ENCODE peak calls at places on chromosomes 2 and 18, in four cellular contexts. J is K562, W is H1, M is HepG2. P is an unnamed sample.

GRCh38 chr2:25098558-25099486 is 56.9 kb downstream of the EFR3B start:
- DNase-seq in J (no peak), W (no peak), M (no peak), P (no peak)

GRCh38 chr2:105397959-105398521 is 811 bp downstream of the FHL2 start:
- DNase-seq in J (no peak), W (no peak), M (no peak), P (no peak)

GRCh38 chr2:205177505-205177904 is 504.8 kb upstream of the NRP2 start:
- DNase-seq in J (no peak), W (no peak), M (no peak), P (no peak)

GRCh38 chr2:20577495-20578235 is 73.2 kb downstream of the HS1BP3 start:
- DNase-seq in J (no peak), W (no peak), M (no peak), P (no peak)

GRCh38 chr18:7677424-7677823 is 110.3 kb downstream of the PTPRM start:
- DNase-seq in J (no peak), W (no peak), M (no peak), P (no peak)

GRCh38 chr2:214557884-214558283 is 147.0 kb downstream of the VWC2L start:
- DNase-seq in J (no peak), W (no peak), M (no peak), P (no peak)

GRCh38 chr2:32572737-32573136 is 55.1 kb upstream of the TTC27 start:
- DNase-seq in J (no peak), W (no peak), M (no peak), P (no peak)

GRCh38 chr18:69365658-69366057 is 35.0 kb upstream of the DOK6 start:
- DNase-seq in J (no peak), W (no peak), M (no peak), P (peak)

GRCh38 chr2:3703741-3704355 is 473 bp downstream of the DCDC2C start:
- DNase-seq in J (no peak), W (no peak), M (no peak), P (no peak)

GRCh38 chr2:61862085-61862484 is 8.2 kb upstream of the FAM161A start:
- DNase-seq in J (no peak), W (no peak), M (no peak), P (no peak)

GRCh38 chr2:64934530-64934929 is 54.7 kb upstream of the SLC1A4 start:
- DNase-seq in J (no peak), W (no peak), M (no peak), P (no peak)

GRCh38 chr2:188986839-188987238 is 12.7 kb downstream of the COL3A1 start:
- DNase-seq in J (no peak), W (no peak), M (no peak), P (no peak)

GRCh38 chr2:24912986-24913385 is 7.1 kb downstream of the ADCY3 start:
- DNase-seq in J (no peak), W (no peak), M (no peak), P (peak)

GRCh38 chr2:18387479-18388206 is 172.8 kb downstream of the RDH14 start:
- DNase-seq in J (peak), W (peak), M (peak), P (peak)

GRCh38 chr2:37656512-37657423 is 14.7 kb downstream of the CDC42EP3 start:
- DNase-seq in J (no peak), W (peak), M (no peak), P (no peak)

GRCh38 chr2:105329197-105329554 is 359 bp downstream of the TGFBRAP1 start:
- DNase-seq in J (no peak), W (no peak), M (peak), P (no peak)

GRCh38 chr2:114937366-114937930 is 495.0 kb downstream of the DPP10 start:
- DNase-seq in J (no peak), W (no peak), M (no peak), P (no peak)

GRCh38 chr18:39274535-39274934 is 1708.9 kb upstream of the CELF4 start:
- DNase-seq in J (no peak), W (no peak), M (no peak), P (no peak)
- TF ChIP-seq JUN in J (no peak), W (no peak), M (no peak), P (no peak)

DNA sequence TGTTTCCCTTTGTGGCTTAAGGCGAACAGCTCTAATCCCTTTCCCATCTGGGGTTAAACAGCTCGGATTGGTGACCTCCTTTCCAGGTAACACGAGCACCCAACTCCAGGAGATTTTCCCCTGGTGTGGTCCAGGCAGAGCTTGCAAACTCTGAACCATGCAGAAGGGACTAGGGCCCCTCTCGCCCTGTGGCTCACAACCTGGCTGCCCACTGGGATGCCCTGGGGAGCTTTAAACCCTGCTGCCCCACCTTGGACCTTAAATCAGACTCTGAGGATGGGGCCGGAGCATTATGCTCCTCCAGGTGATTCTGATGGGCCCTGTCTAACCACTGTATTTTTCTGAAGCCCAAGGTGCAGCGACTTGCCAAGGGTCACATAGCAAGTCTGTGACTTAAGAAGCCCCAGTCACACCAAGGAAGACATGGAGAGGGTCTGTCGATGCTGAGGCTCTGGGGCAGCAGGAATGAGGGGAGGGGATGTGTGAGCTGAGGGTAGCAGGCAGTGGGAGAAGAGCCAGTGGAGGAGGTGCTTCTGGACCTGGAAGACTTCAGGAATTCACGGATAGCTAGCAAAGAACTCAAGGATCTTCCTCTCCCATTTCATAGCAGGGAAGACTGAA is 5.9 kb downstream of the ARID5A start:
- DNase-seq in J (no peak), W (no peak), M (no peak), P (no peak)
- TF ChIP-seq ATF3 in J (no peak), W (no peak), M (no peak), P (no peak)

GRCh38 chr18:32315881-32316280 is 126.0 kb downstream of the MEP1B start:
- DNase-seq in J (no peak), W (no peak), M (no peak), P (no peak)
- TF ChIP-seq SP1 in J (no peak), W (no peak), M (no peak), P (no peak)

GRCh38 chr2:178397002-178397605 is 53.9 kb downstream of the PRKRA start:
- DNase-seq in J (peak), W (no peak), M (peak), P (no peak)
- TF ChIP-seq JUN in J (no peak), W (no peak), M (no peak), P (no peak)

DNA sequence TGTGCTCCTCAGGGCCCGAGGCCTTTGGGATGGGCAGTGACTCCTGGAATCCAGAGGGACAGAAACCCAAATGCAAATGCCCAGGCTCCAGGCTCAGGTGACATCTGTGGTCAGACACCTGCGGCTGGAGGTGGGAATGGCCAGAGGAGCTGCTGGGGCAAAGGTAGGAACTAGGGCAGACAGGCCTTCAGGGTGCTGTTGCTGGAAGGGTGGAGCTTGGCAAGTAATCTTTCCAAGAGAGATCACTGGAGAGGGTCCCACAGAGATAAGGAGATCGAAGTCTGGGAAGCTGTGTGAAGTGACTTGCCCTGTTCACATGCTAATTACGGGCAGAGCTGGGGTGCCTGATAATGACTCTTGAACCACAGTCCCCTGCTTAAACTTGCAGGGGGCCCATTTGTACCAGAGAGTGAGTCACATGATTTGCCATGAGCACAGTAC is 82.4 kb downstream of the ACAA2 start:
- DNase-seq in J (no peak), W (no peak), M (no peak), P (no peak)
- TF ChIP-seq ATF3 in J (no peak), W (no peak), M (no peak), P (no peak)

GRCh38 chr2:43764086-43764710 is 9.6 kb upstream of the DYNC2LI1 start:
- DNase-seq in J (no peak), W (no peak), M (no peak), P (no peak)

GRCh38 chr2:43754180-43754579 is 19.7 kb upstream of the DYNC2LI1 start:
- DNase-seq in J (no peak), W (no peak), M (no peak), P (no peak)

GRCh38 chr2:43762286-43762685 is 11.6 kb upstream of the DYNC2LI1 start:
- DNase-seq in J (no peak), W (no peak), M (no peak), P (no peak)

GRCh38 chr2:43758738-43759137 is 15.1 kb upstream of the DYNC2LI1 start:
- DNase-seq in J (no peak), W (no peak), M (no peak), P (no peak)

GRCh38 chr2:43759195-43759594 is 14.6 kb upstream of the DYNC2LI1 start:
- DNase-seq in J (no peak), W (no peak), M (peak), P (no peak)
- TF ChIP-seq SP1 in J (no peak), W (no peak), M (no peak), P (no peak)

GRCh38 chr2:232479341-232480200 is 8.1 kb downstream of the ECEL1 start:
- DNase-seq in J (peak), W (no peak), M (peak), P (no peak)
- TF ChIP-seq JUN in J (no peak), W (no peak), M (no peak), P (no peak)

DNA sequence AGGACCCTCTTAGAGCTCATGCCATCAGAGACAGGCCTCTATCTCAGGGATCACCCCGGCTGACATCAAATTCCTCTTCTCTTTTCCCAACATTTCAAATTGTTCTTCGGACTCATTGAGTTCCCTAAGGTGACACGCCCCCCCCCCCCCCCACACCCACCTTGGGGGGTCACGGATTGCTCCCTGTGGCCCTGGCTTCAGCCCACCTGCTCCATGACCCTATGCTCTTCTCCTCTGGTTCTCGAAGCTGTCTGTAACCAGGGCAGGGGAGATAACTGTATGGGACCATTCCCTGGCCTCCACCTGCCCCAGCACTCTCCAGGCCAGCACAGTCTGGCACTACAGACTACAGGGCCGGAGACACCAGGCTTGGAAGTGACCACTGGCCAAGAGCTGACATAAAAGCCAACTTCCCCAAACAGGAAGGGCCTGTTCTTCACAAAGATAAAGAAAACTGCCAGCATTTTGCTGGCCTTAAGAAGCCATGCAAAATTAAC is 7.1 kb downstream of the MTERF4 start:
- DNase-seq in J (no peak), W (no peak), M (no peak), P (no peak)
- TF ChIP-seq ATF3 in J (no peak), W (no peak), M (no peak), P (no peak)

P was measured in WTC11.